ENCODE peak calls at places on chromosomes 16 and 17, in four cellular contexts. One of them, this sample, is unnamed.

GRCh38 chr17:15457723-15458094 is 9.7 kb downstream of the CDRT4 start:
- DNase-seq in HepG2: no peak
- DNase-seq in GM12878: no peak
- DNase-seq in K562: no peak
- DNase-seq in this sample: no peak

GRCh38 chr16:66054095-66054494 is 312.4 kb upstream of the CDH5 start:
- DNase-seq in GM12878: no peak
- DNase-seq in K562: no peak
- DNase-seq in HepG2: no peak
- DNase-seq in this sample: no peak

GRCh38 chr16:10466861-10467260 is 81.0 kb downstream of the ATF7IP2 start:
- DNase-seq in HepG2: no peak
- DNase-seq in K562: no peak
- DNase-seq in GM12878: no peak
- DNase-seq in this sample: no peak

GRCh38 chr17:74432484-74433391 is 850 bp downstream of the GPRC5C start:
- DNase-seq in K562: no peak
- DNase-seq in GM12878: no peak
- DNase-seq in HepG2: no peak
- DNase-seq in this sample: no peak

GRCh38 chr17:1146551-1147265 is 33.1 kb downstream of the ABR start:
- DNase-seq in GM12878: no peak
- DNase-seq in HepG2: no peak
- DNase-seq in K562: no peak
- DNase-seq in this sample: no peak

GRCh38 chr16:20611975-20612471 is 35.9 kb upstream of the ACSM2B start:
- DNase-seq in K562: no peak
- DNase-seq in GM12878: no peak
- DNase-seq in HepG2: no peak
- DNase-seq in this sample: no peak

GRCh38 chr17:62818491-62818890 is 10.4 kb upstream of the MARCHF10 start:
- DNase-seq in GM12878: no peak
- DNase-seq in HepG2: no peak
- DNase-seq in K562: no peak
- DNase-seq in this sample: no peak

GRCh38 chr17:30084773-30085172 is 31.8 kb upstream of the NSRP1 start:
- DNase-seq in HepG2: no peak
- DNase-seq in K562: no peak
- DNase-seq in GM12878: no peak
- DNase-seq in this sample: no peak

GRCh38 chr17:36722121-36722902 is 120.9 kb downstream of the MRM1 start:
- DNase-seq in GM12878: no peak
- DNase-seq in HepG2: no peak
- DNase-seq in K562: peak
- DNase-seq in this sample: peak

GRCh38 chr17:40536731-40537171 is 28.5 kb downstream of the CCR7 start:
- DNase-seq in GM12878: no peak
- DNase-seq in HepG2: no peak
- DNase-seq in K562: no peak
- DNase-seq in this sample: no peak

GRCh38 chr17:57440522-57441269 is 184.4 kb downstream of the MSI2 start:
- DNase-seq in HepG2: peak
- DNase-seq in K562: peak
- DNase-seq in GM12878: peak
- DNase-seq in this sample: peak

GRCh38 chr17:40443988-40444899 is 994 bp downstream of the IGFBP4 start:
- DNase-seq in GM12878: no peak
- DNase-seq in K562: no peak
- DNase-seq in HepG2: no peak
- DNase-seq in this sample: no peak

GRCh38 chr17:33647976-33648375 is 354.9 kb upstream of the ASIC2 start:
- DNase-seq in HepG2: no peak
- DNase-seq in K562: no peak
- DNase-seq in GM12878: no peak
- DNase-seq in this sample: peak

GRCh38 chr16:89575247-89576172 is at the start of gene CPNE7:
- DNase-seq in K562: peak
- DNase-seq in GM12878: no peak
- DNase-seq in HepG2: no peak
- DNase-seq in this sample: no peak

GRCh38 chr16:2954228-2954627 is 9.8 kb upstream of the KREMEN2 start:
- DNase-seq in GM12878: no peak
- DNase-seq in K562: no peak
- DNase-seq in HepG2: no peak
- DNase-seq in this sample: no peak

GRCh38 chr16:83433201-83433600 is 374.6 kb upstream of the HSBP1 start:
- DNase-seq in K562: no peak
- DNase-seq in GM12878: no peak
- DNase-seq in HepG2: no peak
- DNase-seq in this sample: no peak

GRCh38 chr17:57357392-57357784 is 101.1 kb downstream of the MSI2 start:
- DNase-seq in GM12878: no peak
- DNase-seq in K562: no peak
- DNase-seq in HepG2: no peak
- DNase-seq in this sample: no peak

GRCh38 chr16:31402687-31403086 is 9.6 kb downstream of the ITGAD start:
- DNase-seq in HepG2: no peak
- DNase-seq in GM12878: no peak
- DNase-seq in K562: no peak
- DNase-seq in this sample: no peak

GRCh38 chr16:23465179-23465578 is 12.2 kb upstream of the COG7 start:
- DNase-seq in HepG2: no peak
- DNase-seq in GM12878: no peak
- DNase-seq in K562: no peak
- DNase-seq in this sample: no peak

GRCh38 chr16:30173054-30173453 is 10.3 kb upstream of the CORO1A start:
- DNase-seq in GM12878: no peak
- DNase-seq in HepG2: no peak
- DNase-seq in K562: no peak
- DNase-seq in this sample: no peak

GRCh38 chr17:77541995-77542394 is 401.2 kb downstream of the SEC14L1 start:
- DNase-seq in HepG2: no peak
- DNase-seq in GM12878: no peak
- DNase-seq in K562: peak
- DNase-seq in this sample: no peak

GRCh38 chr17:65385726-65386125 is 175.7 kb downstream of the AXIN2 start:
- DNase-seq in HepG2: no peak
- DNase-seq in GM12878: no peak
- DNase-seq in K562: peak
- DNase-seq in this sample: no peak

GRCh38 chr16:3963886-3964685 is 83.6 kb upstream of the CREBBP start:
- DNase-seq in GM12878: no peak
- DNase-seq in HepG2: no peak
- DNase-seq in K562: no peak
- DNase-seq in this sample: no peak
- TF ChIP-seq SP1 in GM12878: no peak
- TF ChIP-seq SP1 in HepG2: no peak
- TF ChIP-seq SP1 in K562: no peak
- TF ChIP-seq SP1 in this sample: no peak

GRCh38 chr17:41723801-41724475 is 10.5 kb downstream of the HAP1 start:
- DNase-seq in HepG2: no peak
- DNase-seq in K562: no peak
- DNase-seq in GM12878: no peak
- DNase-seq in this sample: no peak
- TF ChIP-seq BHLHE40 in HepG2: peak
- TF ChIP-seq BHLHE40 in K562: peak
- TF ChIP-seq BHLHE40 in GM12878: no peak
- TF ChIP-seq BHLHE40 in this sample: no peak

DNA sequence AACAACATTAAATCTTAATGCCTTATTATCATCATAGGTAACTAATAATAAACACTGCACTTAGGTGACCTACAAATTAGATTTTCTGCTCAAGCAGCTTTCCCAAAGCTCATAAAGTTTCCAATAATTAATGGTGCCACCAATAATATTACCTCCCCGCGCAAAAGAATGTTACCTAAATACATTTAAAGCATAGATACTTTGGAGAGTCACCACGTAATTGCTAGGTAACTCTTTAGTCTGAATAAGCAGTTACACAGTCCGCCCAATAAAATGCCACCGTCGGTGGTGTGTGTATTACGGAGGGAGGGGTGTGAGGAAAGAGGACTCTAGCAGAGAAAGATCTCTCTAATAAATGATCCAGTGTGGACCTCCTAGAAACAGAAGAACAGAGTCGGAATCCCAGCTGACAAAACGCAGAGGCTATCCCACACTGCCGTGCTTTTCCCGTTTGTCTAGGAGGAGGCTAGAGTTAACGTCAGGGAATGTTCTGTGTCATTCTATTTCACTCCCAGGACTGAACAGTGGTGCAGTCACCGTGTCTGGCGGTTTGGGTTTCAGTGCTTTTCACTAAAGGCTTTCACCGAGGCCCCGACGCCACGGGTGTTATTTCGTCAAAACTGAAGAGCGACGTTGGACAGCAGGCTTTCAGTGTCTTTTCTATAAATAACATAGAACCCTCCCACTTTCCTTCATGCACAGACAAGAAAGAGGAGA is 644 bp downstream of the RNFT1 start:
- DNase-seq in K562: peak
- DNase-seq in GM12878: no peak
- DNase-seq in HepG2: peak
- DNase-seq in this sample: peak
- TF ChIP-seq SP1 in K562: no peak
- TF ChIP-seq SP1 in GM12878: no peak
- TF ChIP-seq SP1 in HepG2: no peak
- TF ChIP-seq SP1 in this sample: no peak

GRCh38 chr17:49691086-49691676 is 13.3 kb upstream of the SPOP start:
- DNase-seq in HepG2: no peak
- DNase-seq in GM12878: no peak
- DNase-seq in K562: no peak
- DNase-seq in this sample: no peak

GRCh38 chr17:49691677-49692191 is 13.8 kb upstream of the SPOP start:
- DNase-seq in K562: no peak
- DNase-seq in HepG2: no peak
- DNase-seq in GM12878: no peak
- DNase-seq in this sample: no peak

GRCh38 chr17:49690256-49690655 is 12.4 kb upstream of the SPOP start:
- DNase-seq in K562: no peak
- DNase-seq in HepG2: no peak
- DNase-seq in GM12878: no peak
- DNase-seq in this sample: no peak

GRCh38 chr17:49692751-49693150 is 14.9 kb upstream of the SPOP start:
- DNase-seq in GM12878: no peak
- DNase-seq in K562: no peak
- DNase-seq in HepG2: no peak
- DNase-seq in this sample: no peak

GRCh38 chr17:49687878-49688491 is 10.1 kb upstream of the SPOP start:
- DNase-seq in HepG2: peak
- DNase-seq in GM12878: no peak
- DNase-seq in K562: no peak
- DNase-seq in this sample: no peak
- TF ChIP-seq BHLHE40 in HepG2: no peak
- TF ChIP-seq BHLHE40 in GM12878: no peak
- TF ChIP-seq BHLHE40 in K562: no peak
- TF ChIP-seq BHLHE40 in this sample: no peak

GRCh38 chr17:70938311-70938710 is 769.0 kb downstream of the KCNJ2 start:
- DNase-seq in GM12878: no peak
- DNase-seq in HepG2: no peak
- DNase-seq in K562: no peak
- DNase-seq in this sample: no peak
- TF ChIP-seq SP1 in GM12878: no peak
- TF ChIP-seq SP1 in HepG2: no peak
- TF ChIP-seq SP1 in K562: no peak
- TF ChIP-seq SP1 in this sample: no peak

GRCh38 chr16:49816782-49817370 is 39.0 kb downstream of the ZNF423 start:
- DNase-seq in HepG2: no peak
- DNase-seq in K562: no peak
- DNase-seq in GM12878: no peak
- DNase-seq in this sample: no peak
- TF ChIP-seq BHLHE40 in HepG2: no peak
- TF ChIP-seq BHLHE40 in K562: no peak
- TF ChIP-seq BHLHE40 in GM12878: no peak
- TF ChIP-seq BHLHE40 in this sample: no peak

GRCh38 chr17:5700791-5701190 is 116.5 kb upstream of the NLRP1 start:
- DNase-seq in HepG2: no peak
- DNase-seq in GM12878: no peak
- DNase-seq in K562: no peak
- DNase-seq in this sample: no peak
- TF ChIP-seq SP1 in HepG2: no peak
- TF ChIP-seq SP1 in GM12878: no peak
- TF ChIP-seq SP1 in K562: no peak
- TF ChIP-seq SP1 in this sample: no peak

GRCh38 chr17:41537614-41537954 is 9.5 kb upstream of the KRT19 start:
- DNase-seq in K562: no peak
- DNase-seq in HepG2: no peak
- DNase-seq in GM12878: no peak
- DNase-seq in this sample: no peak
- TF ChIP-seq BHLHE40 in K562: no peak
- TF ChIP-seq BHLHE40 in HepG2: no peak
- TF ChIP-seq BHLHE40 in GM12878: no peak
- TF ChIP-seq BHLHE40 in this sample: no peak

DNA sequence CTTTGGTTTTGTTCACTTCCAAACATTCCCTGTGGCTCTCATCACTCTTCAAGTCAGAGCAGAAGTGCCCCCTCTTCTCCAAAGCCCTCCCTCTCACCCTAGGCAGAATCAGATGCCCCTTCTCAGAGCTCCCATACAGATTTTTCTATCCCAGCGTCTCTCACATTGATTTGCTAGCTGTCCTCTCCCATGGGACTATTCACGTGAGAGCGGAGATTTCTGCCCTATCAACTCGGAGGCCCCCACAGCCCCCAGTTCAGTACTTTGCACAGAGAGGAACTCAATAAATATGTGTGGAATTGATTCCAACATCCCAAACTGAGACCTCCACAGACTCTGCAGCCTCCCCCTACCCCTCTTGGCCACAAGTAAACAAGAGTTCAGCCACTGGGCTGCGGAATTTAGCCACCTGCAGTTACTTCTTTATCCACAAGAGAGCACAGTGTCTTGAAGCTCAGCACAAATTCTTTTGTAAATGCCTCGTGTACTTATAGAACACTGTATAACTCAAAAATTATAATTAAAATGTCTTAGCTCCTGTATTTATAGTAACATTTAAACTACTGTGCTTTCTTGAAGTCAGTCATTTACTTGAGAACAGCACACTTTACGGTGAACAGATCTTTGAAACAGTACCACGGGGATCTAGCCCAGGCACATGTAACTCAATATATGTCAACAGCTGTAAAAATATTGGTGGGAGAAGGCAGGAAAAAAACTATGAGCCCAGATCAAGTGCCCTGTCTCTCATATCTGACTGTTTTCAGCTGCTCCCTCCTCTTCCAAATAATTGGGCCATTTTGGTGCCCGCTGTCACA is 182.9 kb downstream of the C16orf78 start:
- DNase-seq in GM12878: no peak
- DNase-seq in HepG2: peak
- DNase-seq in K562: peak
- DNase-seq in this sample: peak
- TF ChIP-seq SP1 in GM12878: no peak
- TF ChIP-seq SP1 in HepG2: no peak
- TF ChIP-seq SP1 in K562: no peak
- TF ChIP-seq SP1 in this sample: no peak

GRCh38 chr16:67664258-67664657 is 2.3 kb downstream of the ENKD1 start:
- DNase-seq in GM12878: no peak
- DNase-seq in HepG2: no peak
- DNase-seq in K562: no peak
- DNase-seq in this sample: no peak
- TF ChIP-seq BHLHE40 in GM12878: no peak
- TF ChIP-seq BHLHE40 in HepG2: no peak
- TF ChIP-seq BHLHE40 in K562: no peak
- TF ChIP-seq BHLHE40 in this sample: no peak

This sample was measured in HEK293T.